ENCODE peak calls at places on chromosomes 5 and 9, in four cellular contexts. U, G, W and L are unnamed samples.

GRCh38 chr5:141866111-141866510 is 12.1 kb downstream of the PCDH1 start:
- DNase-seq in G (no peak), W (no peak), U (no peak), L (no peak)

GRCh38 chr5:31811210-31811609 is 172.3 kb downstream of the PDZD2 start:
- DNase-seq in U (no peak), G (peak; percentile 20), W (no peak), L (no peak)

GRCh38 chr5:124948062-124948753 is 201.8 kb upstream of the ZNF608 start:
- DNase-seq in U (no peak), G (no peak), W (no peak), L (no peak)

GRCh38 chr9:18666348-18666747 is 192.4 kb downstream of the ADAMTSL1 start:
- DNase-seq in U (no peak), W (no peak), G (no peak), L (no peak)

GRCh38 chr5:172553167-172553566 is 87.9 kb upstream of the NEURL1B start:
- DNase-seq in G (no peak), W (no peak), U (no peak), L (no peak)

GRCh38 chr5:168433982-168434381 is 52.3 kb upstream of the RARS1 start:
- DNase-seq in G (no peak), W (no peak), U (no peak), L (peak; percentile 66)

GRCh38 chr5:35316611-35317307 is 86.5 kb upstream of the PRLR start:
- DNase-seq in U (no peak), W (no peak), G (no peak), L (no peak)

GRCh38 chr5:39270172-39270848 is 50.9 kb upstream of the FYB1 start:
- DNase-seq in U (no peak), W (no peak), G (no peak), L (no peak)

GRCh38 chr5:93596310-93596675 is 13.3 kb downstream of the NR2F1 start:
- DNase-seq in U (no peak), W (no peak), G (no peak), L (no peak)

GRCh38 chr9:21871256-21871975 is 69.0 kb downstream of the MTAP start:
- DNase-seq in G (no peak), U (no peak), W (no peak), L (no peak)

GRCh38 chr5:173812811-173813550 is 75.2 kb upstream of the CPEB4 start:
- DNase-seq in G (no peak), W (no peak), U (no peak), L (no peak)

GRCh38 chr9:36436909-36437308 is 36.8 kb upstream of the RNF38 start:
- DNase-seq in G (no peak), U (no peak), W (no peak), L (no peak)

GRCh38 chr9:5428794-5429528 is 8.8 kb downstream of the PLGRKT start:
- DNase-seq in U (no peak), G (no peak), W (no peak), L (no peak)

GRCh38 chr9:6777218-6777902 is 19.6 kb downstream of the KDM4C start:
- DNase-seq in U (no peak), W (no peak), G (no peak), L (no peak)

GRCh38 chr5:138282918-138283742 is 8.7 kb upstream of the GFRA3 start:
- DNase-seq in U (peak; percentile 57), G (peak; percentile 54), W (no peak), L (peak; percentile 74)

GRCh38 chr5:115355095-115355494 is 58.6 kb upstream of the CCDC112 start:
- DNase-seq in U (no peak), W (no peak), G (no peak), L (no peak)

GRCh38 chr5:115355777-115356381 is 59.4 kb upstream of the CCDC112 start:
- DNase-seq in G (no peak), W (no peak), U (no peak), L (no peak)

GRCh38 chr5:115354246-115354645 is 57.8 kb upstream of the CCDC112 start:
- DNase-seq in U (no peak), W (no peak), G (no peak), L (no peak)

GRCh38 chr5:115363879-115364278 is 67.4 kb upstream of the CCDC112 start:
- DNase-seq in G (no peak), W (no peak), U (no peak), L (no peak)

DNA sequence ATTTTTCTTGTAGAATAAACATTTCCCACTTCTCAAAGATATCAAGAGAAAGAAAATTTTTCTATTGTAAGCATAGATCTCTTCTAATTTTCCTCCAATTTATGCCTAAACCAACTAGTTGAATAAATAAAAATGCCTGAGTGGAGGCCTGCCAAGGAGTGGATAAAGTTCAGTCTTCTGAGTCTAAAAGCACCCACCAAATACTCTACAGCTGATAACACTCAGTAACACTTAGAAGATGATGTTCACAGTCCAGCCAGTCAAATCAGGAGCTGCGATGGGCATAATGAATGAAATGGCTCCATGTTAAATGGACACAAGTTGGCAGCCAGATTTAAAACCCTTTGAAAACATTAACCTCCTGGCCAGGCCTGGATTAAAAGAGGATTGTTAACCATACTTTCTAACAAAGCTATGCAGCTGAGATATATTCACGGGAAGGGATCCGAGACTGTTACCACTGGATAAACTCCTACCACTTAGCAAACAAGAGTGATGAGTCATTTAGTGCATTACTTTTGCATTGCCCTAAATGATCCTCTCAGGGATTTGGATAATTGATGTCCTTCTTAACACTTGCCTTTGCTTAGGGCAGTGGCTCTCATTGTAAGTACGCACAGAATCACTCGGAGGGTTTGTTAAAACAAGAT is 63.7 kb upstream of the CCDC112 start:
- DNase-seq in U (no peak), G (no peak), W (no peak), L (no peak)
- TF ChIP-seq TEAD4 in U (no peak), G (no peak), W (no peak), L (no peak)

DNA sequence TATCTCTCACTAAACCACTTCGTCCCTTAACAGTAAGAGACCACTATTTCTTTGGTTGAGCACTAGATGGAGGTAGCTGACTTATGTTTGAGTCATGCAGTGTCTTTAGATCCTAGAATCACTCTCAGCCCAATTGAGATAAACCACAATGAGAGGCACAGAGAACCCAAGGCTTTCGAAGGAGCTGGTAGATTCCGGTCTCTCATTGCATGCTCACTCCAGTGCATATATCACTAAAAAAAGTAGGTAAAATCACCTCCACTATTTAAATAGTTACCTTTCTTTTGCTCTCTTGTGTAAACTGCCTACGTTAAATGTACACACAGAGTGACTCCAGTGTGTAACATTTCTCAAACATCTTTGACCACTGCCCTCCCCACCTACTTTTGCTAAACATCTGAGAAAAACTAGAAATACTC is 27.6 kb downstream of the ACTL7A start:
- DNase-seq in U (no peak), W (no peak), G (peak; percentile 36), L (no peak)
- TF ChIP-seq TEAD4 in U (no peak), W (no peak), G (no peak), L (no peak)

DNA sequence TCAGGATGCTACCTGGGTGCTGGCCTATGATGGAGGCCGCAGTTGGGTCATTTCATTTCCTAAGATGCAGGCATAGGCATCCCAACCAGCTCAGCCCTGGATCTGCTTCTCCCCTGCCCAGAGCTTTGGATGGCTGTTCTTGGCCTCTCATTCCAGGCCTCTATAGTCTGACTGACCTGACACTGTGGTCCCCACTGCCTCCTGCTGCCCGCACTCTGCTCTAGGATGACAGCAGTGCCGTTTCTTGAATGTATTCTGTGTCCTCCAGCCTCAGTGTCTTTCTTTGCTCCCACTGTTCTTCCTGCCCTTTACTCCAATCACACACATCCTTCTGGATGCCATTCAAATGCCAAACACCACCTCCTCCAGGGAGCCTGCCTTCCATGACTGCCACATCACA is 235.7 kb downstream of the HSPA4 start:
- DNase-seq in W (peak; percentile 55), U (no peak), G (peak; percentile 27), L (peak; percentile 79)
- TF ChIP-seq TEAD4 in W (peak; percentile 7), U (no peak), G (no peak), L (no peak)

DNA sequence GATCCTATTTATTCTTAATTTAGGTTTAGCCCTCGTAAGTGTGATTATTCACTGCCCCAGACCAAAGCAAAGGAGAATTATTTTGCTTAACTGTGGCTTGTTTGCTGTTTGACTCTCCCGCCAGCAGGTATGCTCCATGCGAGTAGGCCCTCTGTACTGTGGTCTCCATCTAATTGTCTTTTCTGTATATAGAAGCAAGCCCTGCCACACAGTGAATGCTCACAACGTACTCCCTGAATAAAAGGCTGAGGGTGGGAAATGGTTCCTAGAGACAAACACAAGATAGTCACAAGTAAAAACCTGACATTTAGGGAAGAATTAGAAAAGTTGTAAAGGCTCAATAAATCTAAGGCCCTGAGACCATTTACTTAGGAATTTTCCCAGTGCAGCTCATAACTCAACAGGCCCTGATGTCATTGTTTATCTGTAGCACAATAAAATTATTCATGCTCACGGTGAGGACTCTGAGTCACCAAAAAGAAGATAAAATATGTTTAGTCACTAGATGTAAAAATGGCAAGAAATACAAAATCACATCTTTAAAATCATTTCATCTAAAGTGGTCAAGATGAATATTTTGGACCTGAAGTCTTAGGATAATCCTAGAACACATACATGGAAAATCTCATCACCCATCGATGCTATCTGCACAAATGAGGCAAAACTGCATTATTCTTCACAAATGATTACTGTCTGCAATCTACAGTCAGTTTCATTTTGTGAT is 473.2 kb downstream of the ENC1 start:
- DNase-seq in U (no peak), G (no peak), W (no peak), L (no peak)
- TF ChIP-seq TEAD4 in U (no peak), G (no peak), W (no peak), L (peak; percentile 71)

DNA sequence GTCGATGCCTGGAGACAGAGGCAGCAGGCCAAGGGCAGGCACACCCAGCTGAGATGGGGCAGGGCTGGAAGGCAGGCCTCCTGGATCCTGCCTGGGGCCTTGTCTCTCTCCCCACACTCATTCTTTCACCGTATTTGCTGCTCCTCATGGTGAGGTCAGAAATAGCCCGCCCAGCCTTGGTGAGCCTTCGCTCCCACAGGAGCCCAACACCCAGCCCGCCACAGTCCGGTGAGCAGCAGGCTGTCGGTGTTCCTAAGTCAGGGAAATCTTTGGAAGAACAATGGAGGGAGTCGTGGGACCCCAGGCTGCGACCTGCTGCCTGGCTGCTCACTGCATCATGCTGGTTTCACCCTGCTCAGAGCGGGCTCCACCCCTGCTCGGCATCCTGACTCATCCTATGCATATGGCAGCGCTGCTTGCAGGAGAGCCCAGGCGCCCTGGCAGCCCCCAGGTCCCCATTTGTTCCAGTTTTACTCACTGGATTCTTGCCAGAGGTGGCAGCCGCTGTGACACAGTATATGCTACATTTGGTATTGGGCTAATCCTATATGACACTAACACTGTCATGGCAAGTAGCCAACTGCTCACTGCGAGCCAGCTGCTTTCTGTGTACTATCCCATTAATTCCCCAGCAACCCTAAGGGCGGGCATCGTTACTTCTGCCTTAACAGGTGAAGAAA is 53.2 kb upstream of the NCS1 start:
- DNase-seq in U (no peak), G (no peak), W (no peak), L (peak; percentile 87)
- TF ChIP-seq TEAD4 in U (no peak), G (no peak), W (no peak), L (no peak)

DNA sequence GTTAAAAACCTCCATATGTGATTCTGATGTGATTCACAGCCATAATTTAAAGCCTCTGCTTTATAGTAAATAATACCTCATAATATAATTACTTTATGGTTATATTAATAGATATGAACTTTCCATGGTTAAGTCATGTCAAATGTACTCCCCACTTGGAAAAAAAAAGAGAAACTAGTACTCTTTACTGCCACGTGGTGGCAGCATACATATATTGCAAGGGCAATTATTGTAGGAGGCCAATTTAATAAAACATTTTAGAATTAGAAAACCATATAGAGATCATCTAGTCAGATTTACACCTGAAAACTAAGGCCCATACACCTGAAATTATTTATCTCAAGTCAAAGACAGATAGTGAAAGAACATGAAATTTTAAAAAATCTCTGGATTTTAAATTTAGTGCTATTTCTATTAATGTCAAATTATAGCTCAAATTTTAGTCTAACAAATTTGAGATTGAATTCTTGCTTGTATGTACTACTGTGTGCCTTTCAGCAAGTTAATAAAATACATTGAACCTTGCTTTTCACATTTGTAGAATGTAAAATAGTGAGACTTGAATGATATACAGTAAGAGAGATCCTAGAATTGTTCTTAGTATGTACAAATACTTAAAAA is 603.6 kb downstream of the TLE4 start:
- DNase-seq in U (no peak), W (no peak), G (peak; percentile 20), L (peak; percentile 27)
- TF ChIP-seq TEAD4 in U (no peak), W (no peak), G (no peak), L (no peak)